ENCODE peak calls at places on chromosomes 12 and 14, in seven cellular contexts. One of them, this sample, is unnamed.

GRCh38 chr12:90102957-90103652 is 394.5 kb upstream of the ATP2B1 start:
- DNase-seq in A549: peak
- DNase-seq in OCI-LY7: peak
- DNase-seq in NCI-H2227 treated with DMSO at 0.1 percent for 48 hours: no peak
- DNase-seq in mammary epithelial cell: peak
- DNase-seq in stomach: no peak
- DNase-seq in naive B cell: peak
- DNase-seq in this sample: peak

GRCh38 chr12:62133440-62133839 is 126.8 kb upstream of the USP15 start:
- DNase-seq in A549: no peak
- DNase-seq in OCI-LY7: no peak
- DNase-seq in NCI-H2227 treated with DMSO at 0.1 percent for 48 hours: no peak
- DNase-seq in mammary epithelial cell: no peak
- DNase-seq in stomach: no peak
- DNase-seq in naive B cell: no peak
- DNase-seq in this sample: no peak

GRCh38 chr12:26736563-26737486 is 96.2 kb downstream of the ITPR2 start:
- DNase-seq in A549: no peak
- DNase-seq in OCI-LY7: no peak
- DNase-seq in NCI-H2227 treated with DMSO at 0.1 percent for 48 hours: no peak
- DNase-seq in mammary epithelial cell: peak
- DNase-seq in stomach: no peak
- DNase-seq in naive B cell: no peak
- DNase-seq in this sample: peak

GRCh38 chr14:90453401-90453951 is 56.6 kb downstream of the CALM1 start:
- DNase-seq in A549: no peak
- DNase-seq in OCI-LY7: no peak
- DNase-seq in NCI-H2227 treated with DMSO at 0.1 percent for 48 hours: no peak
- DNase-seq in mammary epithelial cell: no peak
- DNase-seq in stomach: peak
- DNase-seq in naive B cell: no peak
- DNase-seq in this sample: no peak

GRCh38 chr12:70049596-70050360 is 193.5 kb upstream of the CNOT2 start:
- DNase-seq in A549: no peak
- DNase-seq in OCI-LY7: peak
- DNase-seq in NCI-H2227 treated with DMSO at 0.1 percent for 48 hours: no peak
- DNase-seq in mammary epithelial cell: peak
- DNase-seq in stomach: no peak
- DNase-seq in naive B cell: no peak
- DNase-seq in this sample: peak

GRCh38 chr12:75859868-75860267 is 171.7 kb downstream of the PHLDA1 start:
- DNase-seq in A549: no peak
- DNase-seq in OCI-LY7: no peak
- DNase-seq in NCI-H2227 treated with DMSO at 0.1 percent for 48 hours: no peak
- DNase-seq in mammary epithelial cell: peak
- DNase-seq in stomach: no peak
- DNase-seq in naive B cell: no peak
- DNase-seq in this sample: no peak

GRCh38 chr12:96882862-96883261 is 24.2 kb upstream of the NEDD1 start:
- DNase-seq in A549: no peak
- DNase-seq in OCI-LY7: no peak
- DNase-seq in NCI-H2227 treated with DMSO at 0.1 percent for 48 hours: no peak
- DNase-seq in mammary epithelial cell: peak
- DNase-seq in stomach: no peak
- DNase-seq in naive B cell: no peak
- DNase-seq in this sample: peak

GRCh38 chr12:110330544-110330943 is 49.5 kb downstream of the ATP2A2 start:
- DNase-seq in A549: no peak
- DNase-seq in OCI-LY7: no peak
- DNase-seq in NCI-H2227 treated with DMSO at 0.1 percent for 48 hours: no peak
- DNase-seq in mammary epithelial cell: peak
- DNase-seq in stomach: no peak
- DNase-seq in naive B cell: no peak
- DNase-seq in this sample: no peak

GRCh38 chr12:31850268-31850667 is 108.9 kb upstream of the RESF1 start:
- DNase-seq in A549: no peak
- DNase-seq in OCI-LY7: peak
- DNase-seq in NCI-H2227 treated with DMSO at 0.1 percent for 48 hours: no peak
- DNase-seq in mammary epithelial cell: no peak
- DNase-seq in stomach: no peak
- DNase-seq in naive B cell: no peak
- DNase-seq in this sample: no peak

GRCh38 chr12:96183734-96184370 is 10.3 kb upstream of the ELK3 start:
- DNase-seq in A549: no peak
- DNase-seq in OCI-LY7: no peak
- DNase-seq in NCI-H2227 treated with DMSO at 0.1 percent for 48 hours: no peak
- DNase-seq in mammary epithelial cell: no peak
- DNase-seq in stomach: no peak
- DNase-seq in naive B cell: no peak
- DNase-seq in this sample: no peak